ENCODE peak calls at places on chromosomes 6 and 20, in five cellular contexts. M is CD4-positive, alpha-beta T cell; P is WERI-Rb-1; H is right atrium auricular region; W is uterus. V is an unnamed sample.

GRCh38 chr6:42120895-42121865 is 21.2 kb downstream of the C6orf132 start:
- DNase-seq in M (no peak), H (no peak), P (no peak), W (no peak), V (no peak)

GRCh38 chr20:54624701-54625472 is 149.5 kb downstream of the DOK5 start:
- DNase-seq in P (no peak), W (no peak), M (no peak), H (no peak), V (no peak)

GRCh38 chr6:122645256-122645655 is 35.1 kb downstream of the PKIB start:
- DNase-seq in P (peak), H (no peak), W (no peak), M (no peak), V (no peak)

GRCh38 chr6:84688187-84688878 is 76.1 kb downstream of the TBX18 start:
- DNase-seq in H (no peak), P (no peak), M (no peak), W (no peak), V (no peak)

GRCh38 chr20:8414611-8415274 is 282.7 kb downstream of the PLCB1 start:
- DNase-seq in W (no peak), M (no peak), P (no peak), H (no peak), V (no peak)

GRCh38 chr20:60565093-60565492 is 606.9 kb downstream of the CDH26 start:
- DNase-seq in P (no peak), M (no peak), H (no peak), W (peak), V (no peak)

GRCh38 chr20:33808388-33808787 is 2.8 kb upstream of the CHMP4B start:
- DNase-seq in H (no peak), P (no peak), M (no peak), W (no peak), V (no peak)

GRCh38 chr6:15365273-15365687 is 119.4 kb downstream of the JARID2 start:
- DNase-seq in H (peak), W (peak), P (peak), M (peak), V (peak)

GRCh38 chr6:13710552-13711383 is 867 bp downstream of the RANBP9 start:
- DNase-seq in P (peak), H (no peak), M (peak), W (no peak), V (no peak)

GRCh38 chr20:4869290-4870193 is 131.8 kb downstream of the SLC23A2 start:
- DNase-seq in M (no peak), W (no peak), P (no peak), H (no peak), V (no peak)

GRCh38 chr6:18053555-18054445 is 66.4 kb upstream of the KIF13A start:
- DNase-seq in H (no peak), W (no peak), M (no peak), P (no peak), V (no peak)

GRCh38 chr20:7696311-7696710 is 243.9 kb downstream of the HAO1 start:
- DNase-seq in W (no peak), P (no peak), M (no peak), H (no peak), V (no peak)

GRCh38 chr20:53146201-53146891 is 174.2 kb downstream of the TSHZ2 start:
- DNase-seq in M (no peak), H (no peak), P (no peak), W (no peak), V (no peak)

GRCh38 chr6:166551797-166552495 is 34.5 kb downstream of the RAMACL start:
- DNase-seq in W (no peak), P (no peak), M (no peak), H (no peak), V (no peak)

GRCh38 chr20:32019156-32019510 is 8.9 kb downstream of the CCM2L start:
- DNase-seq in H (no peak), M (no peak), P (peak), W (no peak), V (no peak)

GRCh38 chr6:116051244-116051643 is 9.4 kb downstream of the FRK start:
- DNase-seq in M (no peak), P (no peak), W (no peak), H (no peak), V (no peak)

GRCh38 chr20:23534801-23535593 is 33.3 kb downstream of the CST9L start:
- DNase-seq in H (no peak), W (no peak), P (no peak), M (no peak), V (no peak)

GRCh38 chr20:41531876-41532275 is 86.3 kb downstream of the CHD6 start:
- DNase-seq in M (no peak), H (no peak), W (no peak), P (no peak), V (no peak)

GRCh38 chr6:97812940-97813339 is 529.9 kb upstream of the MMS22L start:
- DNase-seq in W (no peak), P (no peak), H (no peak), M (no peak), V (no peak)

GRCh38 chr6:143549630-143550268 is 38.2 kb upstream of the FUCA2 start:
- DNase-seq in W (no peak), H (no peak), M (no peak), P (no peak), V (no peak)

GRCh38 chr6:142542704-142543233 is 241.0 kb downstream of the ADGRG6 start:
- DNase-seq in W (peak), H (peak), M (no peak), P (no peak), V (peak)

GRCh38 chr20:52552181-52552872 is 360.7 kb upstream of the ZFP64 start:
- DNase-seq in P (no peak), W (no peak), H (no peak), M (no peak), V (no peak)

GRCh38 chr20:53080969-53081871 is 109.1 kb downstream of the TSHZ2 start:
- DNase-seq in P (no peak), M (no peak), H (no peak), W (no peak), V (no peak)

GRCh38 chr6:166266336-166266735 is 41.9 kb downstream of the PRR18 start:
- DNase-seq in W (no peak), P (no peak), M (no peak), H (no peak), V (no peak)

GRCh38 chr6:1126036-1126435 is 185.9 kb upstream of the FOXQ1 start:
- DNase-seq in P (no peak), W (no peak), M (no peak), H (no peak), V (no peak)

GRCh38 chr6:138250513-138251247 is 32.4 kb upstream of the PBOV1 start:
- DNase-seq in H (peak), P (no peak), W (peak), M (no peak), V (no peak)

GRCh38 chr6:35124356-35124755 is 16.8 kb downstream of the TCP11 start:
- DNase-seq in P (no peak), W (no peak), M (no peak), H (no peak), V (no peak)

GRCh38 chr20:24842591-24843442 is 106.3 kb upstream of the CST7 start:
- DNase-seq in P (no peak), W (no peak), M (no peak), H (no peak), V (no peak)

GRCh38 chr6:116247285-116247684 is 6.6 kb downstream of the TSPYL4 start:
- DNase-seq in P (no peak), H (no peak), M (no peak), W (no peak), V (no peak)

GRCh38 chr6:56652994-56653393 is 10.3 kb upstream of the DST start:
- DNase-seq in W (no peak), M (no peak), H (no peak), P (no peak), V (no peak)

GRCh38 chr6:46323966-46324622 is 153.3 kb upstream of the ENPP5 start:
- DNase-seq in W (no peak), P (no peak), M (no peak), H (no peak), V (no peak)

GRCh38 chr6:46320505-46320904 is 149.7 kb upstream of the ENPP5 start:
- DNase-seq in H (no peak), P (no peak), W (no peak), M (no peak), V (no peak)

GRCh38 chr6:46325561-46326525 is 155.1 kb upstream of the ENPP5 start:
- DNase-seq in W (no peak), M (no peak), H (no peak), P (peak), V (no peak)

GRCh38 chr6:46324706-46325105 is 153.9 kb upstream of the ENPP5 start:
- DNase-seq in W (no peak), M (no peak), H (no peak), P (no peak), V (no peak)

GRCh38 chr6:46323312-46323965 is 152.7 kb upstream of the ENPP5 start:
- DNase-seq in P (no peak), M (no peak), H (no peak), W (peak), V (no peak)
- H3K27ac ChIP-seq in P (no peak), M (no peak), H (no peak), W (peak), V (peak)

GRCh38 chr6:130470777-130471176 is 105.0 kb downstream of the TMEM200A start:
- DNase-seq in P (no peak), W (no peak), H (no peak), M (no peak), V (no peak)
- TF ChIP-seq CTCF in P (no peak), W (no peak), H (no peak), M (no peak), V (no peak)

GRCh38 chr6:109511832-109512231 is 28.8 kb upstream of the ZBTB24 start:
- DNase-seq in W (no peak), M (no peak), H (no peak), P (no peak), V (no peak)
- H3K27ac ChIP-seq in W (no peak), M (no peak), H (no peak), P (no peak), V (no peak)

DNA sequence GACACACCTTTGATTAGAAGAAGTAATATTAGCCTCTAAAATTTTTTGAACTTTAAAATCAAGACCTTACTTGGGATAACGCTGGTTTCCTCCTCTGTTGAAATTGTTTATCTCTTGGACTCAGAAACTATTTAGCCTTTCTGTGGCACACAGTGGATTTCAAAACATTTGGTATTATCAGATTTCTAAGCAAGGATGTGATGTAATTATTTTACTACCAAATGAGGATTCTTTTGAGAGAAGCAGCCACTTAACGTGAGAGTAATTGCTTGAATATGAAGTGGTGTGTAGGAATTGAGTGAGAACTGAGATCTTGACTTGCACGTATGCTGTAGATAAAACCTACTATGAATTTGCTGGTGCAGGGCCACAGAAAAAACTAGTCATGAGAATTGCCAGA is 53.2 kb downstream of the AKAP12 start:
- DNase-seq in H (no peak), P (no peak), W (no peak), M (no peak), V (no peak)
- TF ChIP-seq CTCF in H (no peak), P (no peak), W (no peak), M (no peak), V (no peak)

DNA sequence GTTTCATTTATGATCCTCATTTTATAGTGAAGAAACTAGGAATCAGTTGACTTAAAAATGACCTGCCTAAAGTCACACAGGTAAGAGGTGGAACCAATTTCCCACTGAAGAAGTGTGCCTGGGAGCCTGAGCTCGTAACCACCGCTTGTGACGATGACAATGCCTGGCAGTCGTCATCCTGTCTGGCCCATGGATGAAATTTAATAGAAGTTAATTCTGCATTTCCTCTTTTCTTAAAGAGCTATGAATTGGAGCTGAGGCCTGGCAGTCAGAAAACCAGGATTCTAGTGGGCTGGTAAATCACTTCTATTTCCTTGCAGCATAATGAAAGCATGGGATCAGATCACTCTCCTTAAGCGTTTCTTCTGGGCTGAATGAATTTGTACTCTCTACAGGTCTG is 200.0 kb upstream of the SGK1 start:
- DNase-seq in H (no peak), W (no peak), M (no peak), P (no peak), V (no peak)
- H3K27ac ChIP-seq in H (peak), W (peak), M (no peak), P (no peak), V (peak)

GRCh38 chr20:14960837-14961236 is 623.4 kb upstream of the FLRT3 start:
- DNase-seq in H (no peak), P (no peak), W (no peak), M (no peak), V (no peak)

GRCh38 chr20:14958626-14959025 is 621.2 kb upstream of the FLRT3 start:
- DNase-seq in W (no peak), M (no peak), H (no peak), P (no peak), V (no peak)

GRCh38 chr20:14956538-14956937 is 619.1 kb upstream of the FLRT3 start:
- DNase-seq in P (no peak), M (no peak), H (no peak), W (peak), V (no peak)

GRCh38 chr20:14957416-14957815 is 620.0 kb upstream of the FLRT3 start:
- DNase-seq in W (no peak), H (no peak), M (no peak), P (no peak), V (no peak)

DNA sequence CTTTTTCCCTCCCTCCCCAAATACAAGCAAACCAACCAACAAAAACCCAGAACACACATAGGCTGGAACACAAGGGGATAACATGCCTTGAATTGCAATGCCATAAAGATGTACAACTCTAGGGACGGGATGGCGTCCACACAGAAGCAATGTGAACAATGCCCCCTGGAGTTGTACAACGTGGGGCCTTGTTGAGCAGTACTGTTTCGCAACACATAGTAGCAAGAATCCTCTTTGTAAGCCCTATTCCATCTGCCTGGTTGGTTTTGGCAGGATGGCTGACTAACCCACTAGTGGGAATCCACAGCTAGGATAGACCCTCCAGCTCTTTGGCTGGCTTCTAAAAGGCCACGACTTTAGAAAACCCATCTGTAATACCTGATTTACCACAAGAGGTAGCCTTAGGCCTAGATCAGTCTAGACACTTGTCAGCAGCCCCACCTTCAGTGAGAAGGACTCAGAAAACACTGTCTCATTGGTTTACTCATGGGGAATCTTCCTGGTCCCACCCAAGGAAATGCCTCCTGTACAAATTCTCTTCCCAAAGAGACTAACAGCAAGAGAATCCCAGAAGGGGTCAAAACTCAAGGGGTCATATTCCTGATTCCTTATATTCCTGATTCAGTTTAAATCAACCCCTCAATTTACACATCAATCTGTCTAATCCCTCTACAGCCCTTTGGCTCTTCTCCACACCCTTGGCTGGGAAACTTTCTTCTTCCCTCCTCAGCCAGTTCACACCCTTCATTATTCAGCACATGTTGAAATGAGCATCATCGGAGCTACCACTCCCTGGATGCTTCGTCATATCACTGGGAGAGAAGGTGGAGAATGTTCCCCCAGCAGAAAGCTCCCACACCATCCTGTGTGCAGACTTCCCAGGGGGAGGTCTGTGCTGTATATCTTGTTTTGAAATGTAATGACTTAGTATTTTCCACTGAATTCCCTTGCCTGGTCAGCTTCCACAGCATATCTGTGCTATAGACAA is 622.4 kb upstream of the FLRT3 start:
- DNase-seq in W (no peak), M (no peak), P (no peak), H (no peak), V (no peak)
- TF ChIP-seq CTCF in W (no peak), M (no peak), P (no peak), H (no peak), V (no peak)

GRCh38 chr20:36859282-36859555 is 16.7 kb upstream of the TLDC2 start:
- DNase-seq in M (no peak), H (no peak), P (peak), W (no peak), V (no peak)
- H3K27ac ChIP-seq in M (no peak), H (peak), P (no peak), W (no peak), V (peak)

V was measured in esophagus muscularis mucosa.